ENCODE peak calls at places on chromosomes 6 and 20, in six cellular contexts. I is SHP77 treated with DMSO at 0.1 percent for 48 hours, U is GM03348, Z is GM19239, A is caudate nucleus, J is substantia nigra. Y is an unnamed sample.
A peak's percentile ranks its signal among the peaks of the same experiment; 100 is the strongest.

GRCh38 chr20:10362674-10363073 is 71.3 kb downstream of the MKKS start:
- DNase-seq in I (no peak), U (no peak), Z (no peak), A (no peak), J (no peak), Y (no peak)

GRCh38 chr6:170552765-170553685 is at the start of gene PSMB1:
- DNase-seq in I (peak; percentile 80), U (peak; percentile 90), Z (peak; percentile 21), A (peak; percentile 77), J (peak; percentile 95), Y (peak; percentile 78)

GRCh38 chr6:40674170-40674569 is 87.0 kb upstream of the LRFN2 start:
- DNase-seq in I (peak; percentile 47), U (no peak), Z (no peak), A (no peak), J (no peak), Y (no peak)

GRCh38 chr6:26022166-26022510 is 59.5 kb downstream of the TRIM38 start:
- DNase-seq in I (no peak), U (peak; percentile 82), Z (no peak), A (no peak), J (peak; percentile 32), Y (no peak)

GRCh38 chr6:3489961-3490621 is 33.2 kb upstream of the SLC22A23 start:
- DNase-seq in I (no peak), U (no peak), Z (no peak), A (no peak), J (no peak), Y (no peak)

GRCh38 chr6:90819483-90819882 is 232.6 kb upstream of the MAP3K7 start:
- DNase-seq in I (no peak), U (no peak), Z (no peak), A (no peak), J (no peak), Y (no peak)

GRCh38 chr6:36692861-36693702 is 4.5 kb upstream of the RAB44 start:
- DNase-seq in I (no peak), U (peak; percentile 51), Z (no peak), A (no peak), J (no peak), Y (no peak)

GRCh38 chr6:141483561-141484061 is 649.1 kb upstream of the GJE1 start:
- DNase-seq in I (peak; percentile 87), U (peak; percentile 75), Z (peak; percentile 13), A (no peak), J (no peak), Y (peak; percentile 87)

GRCh38 chr6:7899046-7899888 is 11.3 kb downstream of the TXNDC5 start:
- DNase-seq in I (no peak), U (no peak), Z (no peak), A (no peak), J (peak; percentile 2), Y (no peak)

GRCh38 chr20:64222273-64222672 is 33.3 kb upstream of the PCMTD2 start:
- DNase-seq in I (no peak), U (peak; percentile 52), Z (no peak), A (no peak), J (no peak), Y (no peak)

GRCh38 chr6:96816182-96816888 is 20.9 kb downstream of the GPR63 start:
- DNase-seq in I (no peak), U (no peak), Z (no peak), A (no peak), J (no peak), Y (no peak)

GRCh38 chr6:160417550-160417949 is 69.4 kb downstream of the SLC22A3 start:
- DNase-seq in I (no peak), U (no peak), Z (no peak), A (no peak), J (no peak), Y (no peak)

GRCh38 chr20:24693466-24694156 is 224.2 kb downstream of the SYNDIG1 start:
- DNase-seq in I (no peak), U (no peak), Z (no peak), A (no peak), J (no peak), Y (no peak)

GRCh38 chr6:40948598-40948997 is 90.4 kb downstream of the UNC5CL start:
- DNase-seq in I (no peak), U (no peak), Z (no peak), A (no peak), J (no peak), Y (no peak)

GRCh38 chr6:111957623-111958315 is 84.5 kb upstream of the FYN start:
- DNase-seq in I (no peak), U (no peak), Z (no peak), A (no peak), J (no peak), Y (no peak)

GRCh38 chr20:51272392-51272791 is 249.5 kb upstream of the KCNG1 start:
- DNase-seq in I (no peak), U (no peak), Z (no peak), A (no peak), J (no peak), Y (no peak)

GRCh38 chr20:4710106-4710475 is 11.6 kb upstream of the PRND start:
- DNase-seq in I (no peak), U (no peak), Z (no peak), A (no peak), J (no peak), Y (no peak)

GRCh38 chr20:51749674-51750036 is 18.5 kb downstream of the ATP9A start:
- DNase-seq in I (peak; percentile 23), U (peak; percentile 35), Z (no peak), A (no peak), J (no peak), Y (no peak)

GRCh38 chr6:140174509-140174908 is 800.1 kb upstream of the CITED2 start:
- DNase-seq in I (no peak), U (peak; percentile 81), Z (no peak), A (no peak), J (no peak), Y (no peak)

GRCh38 chr6:2873643-2874042 is 29.5 kb downstream of the SERPINB9 start:
- DNase-seq in I (no peak), U (no peak), Z (no peak), A (no peak), J (no peak), Y (no peak)

GRCh38 chr6:56040875-56041274 is 165.5 kb upstream of the BMP5 start:
- DNase-seq in I (no peak), U (peak; percentile 22), Z (no peak), A (no peak), J (no peak), Y (no peak)

GRCh38 chr6:44808148-44808547 is 420.6 kb downstream of the CDC5L start:
- DNase-seq in I (no peak), U (no peak), Z (no peak), A (no peak), J (no peak), Y (no peak)

GRCh38 chr6:143652840-143653239 is 24.9 kb upstream of the PHACTR2 start:
- DNase-seq in I (peak; percentile 12), U (no peak), Z (no peak), A (no peak), J (no peak), Y (no peak)

GRCh38 chr6:118581489-118581959 is 33.4 kb downstream of the PLN start:
- DNase-seq in I (no peak), U (peak; percentile 58), Z (no peak), A (no peak), J (no peak), Y (no peak)

GRCh38 chr6:108168980-108169800 is 3.4 kb downstream of the NR2E1 start:
- DNase-seq in I (no peak), U (no peak), Z (no peak), A (no peak), J (no peak), Y (no peak)

GRCh38 chr6:130518588-130518987 is 152.8 kb downstream of the TMEM200A start:
- DNase-seq in I (no peak), U (no peak), Z (no peak), A (no peak), J (no peak), Y (no peak)

GRCh38 chr6:155861821-155862220 is 406.2 kb upstream of the NOX3 start:
- DNase-seq in I (no peak), U (no peak), Z (no peak), A (no peak), J (no peak), Y (no peak)

GRCh38 chr20:40422665-40423064 is 266.4 kb downstream of the MAFB start:
- DNase-seq in I (no peak), U (no peak), Z (no peak), A (no peak), J (no peak), Y (no peak)

GRCh38 chr20:50242548-50242862 is 51.9 kb downstream of the CEBPB start:
- DNase-seq in I (no peak), U (no peak), Z (no peak), A (no peak), J (no peak), Y (no peak)

GRCh38 chr6:21461844-21462518 is 131.6 kb upstream of the SOX4 start:
- DNase-seq in I (no peak), U (no peak), Z (no peak), A (no peak), J (no peak), Y (no peak)

GRCh38 chr6:8983202-8983688 is 547.9 kb upstream of the SLC35B3 start:
- DNase-seq in I (peak; percentile 38), U (peak; percentile 83), Z (peak; percentile 16), A (peak; percentile 1), J (peak; percentile 59), Y (peak; percentile 3)

GRCh38 chr6:33160728-33161323 is 31.4 kb downstream of the COL11A2 start:
- DNase-seq in I (no peak), U (peak; percentile 80), Z (no peak), A (no peak), J (no peak), Y (no peak)

GRCh38 chr20:41142914-41143313 is 5.6 kb downstream of the PLCG1 start:
- DNase-seq in I (no peak), U (no peak), Z (no peak), A (no peak), J (no peak), Y (no peak)

Y was measured in GM12864.